ENCODE peak calls at places on chromosome 18, in seven cellular contexts. H is spleen, D is left ventricle myocardium inferior, L is OCI-LY7, G is cardiac muscle cell, U is heart right ventricle, R is transverse colon. S is an unnamed sample. For H3K4me1, the result is how much of the 10 kb centered on the place peaks cover.

GRCh38 chr18:79556829-79557585 is 122.6 kb upstream of the CTDP1 start:
- DNase-seq in H (no peak), D (no peak), L (no peak), G (no peak), U (no peak), R (no peak), S (no peak)

GRCh38 chr18:57585421-57585820 is 1.1 kb downstream of the FECH start:
- DNase-seq in H (no peak), D (no peak), L (no peak), G (no peak), U (no peak), R (no peak), S (no peak)

GRCh38 chr18:6207941-6208340 is 206.8 kb downstream of the L3MBTL4 start:
- DNase-seq in H (no peak), D (no peak), L (no peak), G (no peak), U (no peak), R (no peak), S (no peak)

GRCh38 chr18:59056706-59057492 is 82.8 kb upstream of the SEC11C start:
- DNase-seq in H (peak), D (peak), L (peak), G (peak), U (peak), R (peak), S (no peak)

GRCh38 chr18:50096766-50097435 is 98.0 kb downstream of the MYO5B start:
- DNase-seq in H (no peak), D (no peak), L (no peak), G (no peak), U (no peak), R (peak), S (no peak)

GRCh38 chr18:42635378-42636048 is 480.0 kb downstream of the RIT2 start:
- DNase-seq in H (no peak), D (no peak), L (no peak), G (no peak), U (no peak), R (no peak), S (no peak)

GRCh38 chr18:76709659-76710645 is 112.4 kb upstream of the ZNF236 start:
- DNase-seq in H (peak), D (peak), L (peak), G (peak), U (peak), R (peak), S (peak)

GRCh38 chr18:31792580-31792911 is 31.9 kb upstream of the SLC25A52 start:
- DNase-seq in H (no peak), D (no peak), L (no peak), G (no peak), U (no peak), R (no peak), S (no peak)

GRCh38 chr18:21682276-21683051 is 22.1 kb downstream of the ABHD3 start:
- DNase-seq in H (no peak), D (no peak), L (peak), G (no peak), U (peak), R (no peak), S (peak)

GRCh38 chr18:79439201-79440023 is 43.7 kb downstream of the NFATC1 start:
- DNase-seq in H (no peak), D (no peak), L (no peak), G (no peak), U (no peak), R (no peak), S (no peak)

GRCh38 chr18:44041553-44042418 is 638.9 kb upstream of the SETBP1 start:
- DNase-seq in H (no peak), D (no peak), L (no peak), G (no peak), U (no peak), R (no peak), S (no peak)

GRCh38 chr18:44839239-44839666 is 158.6 kb downstream of the SETBP1 start:
- DNase-seq in H (peak), D (peak), L (no peak), G (peak), U (peak), R (peak), S (peak)

GRCh38 chr18:30527226-30527625 is 515.3 kb downstream of the DSC3 start:
- DNase-seq in H (no peak), D (no peak), L (no peak), G (peak), U (no peak), R (no peak), S (no peak)

GRCh38 chr18:79983793-79984192 is 4.6 kb downstream of the TXNL4A start:
- DNase-seq in H (no peak), D (no peak), L (no peak), G (no peak), U (no peak), R (no peak), S (no peak)

GRCh38 chr18:79384151-79384807 is 11.5 kb upstream of the NFATC1 start:
- DNase-seq in H (peak), D (no peak), L (no peak), G (no peak), U (no peak), R (no peak), S (no peak)

GRCh38 chr18:58143391-58143790 is 99.4 kb downstream of the NEDD4L start:
- DNase-seq in H (no peak), D (no peak), L (no peak), G (no peak), U (no peak), R (no peak), S (no peak)

GRCh38 chr18:6729247-6730091 is at the start of gene ARHGAP28:
- DNase-seq in H (peak), D (peak), L (no peak), G (peak), U (peak), R (peak), S (peak)

GRCh38 chr18:48806551-48807261 is 144.1 kb downstream of the SMAD7 start:
- DNase-seq in H (peak), D (peak), L (no peak), G (no peak), U (no peak), R (peak), S (no peak)

GRCh38 chr18:77115461-77115907 is 17.1 kb downstream of the MBP start:
- DNase-seq in H (no peak), D (no peak), L (no peak), G (no peak), U (no peak), R (no peak), S (no peak)

GRCh38 chr18:7577706-7578105 is 10.6 kb downstream of the PTPRM start:
- DNase-seq in H (no peak), D (no peak), L (no peak), G (peak), U (no peak), R (no peak), S (no peak)

GRCh38 chr18:42583197-42583776 is 532.2 kb downstream of the RIT2 start:
- DNase-seq in H (no peak), D (no peak), L (no peak), G (no peak), U (no peak), R (no peak), S (no peak)

GRCh38 chr18:57294547-57294946 is 57.8 kb upstream of the ST8SIA3 start:
- DNase-seq in H (no peak), D (no peak), L (no peak), G (no peak), U (no peak), R (no peak), S (no peak)

GRCh38 chr18:48992791-48993555 is 42.2 kb upstream of the SMAD7 start:
- DNase-seq in H (peak), D (no peak), L (peak), G (no peak), U (no peak), R (no peak), S (no peak)

GRCh38 chr18:50056185-50056584 is 138.8 kb downstream of the MYO5B start:
- DNase-seq in H (no peak), D (no peak), L (no peak), G (no peak), U (no peak), R (no peak), S (no peak)

GRCh38 chr18:78934551-78935225 is 44.9 kb upstream of the SALL3 start:
- DNase-seq in H (no peak), D (no peak), L (no peak), G (no peak), U (no peak), R (no peak), S (no peak)

GRCh38 chr18:48954837-48955527 is 4.2 kb upstream of the SMAD7 start:
- DNase-seq in H (peak), D (no peak), L (no peak), G (no peak), U (no peak), R (no peak), S (peak)

GRCh38 chr18:7871560-7872456 is 304.7 kb downstream of the PTPRM start:
- DNase-seq in H (no peak), D (no peak), L (no peak), G (no peak), U (no peak), R (no peak), S (peak)

GRCh38 chr18:76823574-76823973 is 1.2 kb downstream of the ZNF236 start:
- DNase-seq in H (peak), D (peak), L (peak), G (peak), U (no peak), R (peak), S (no peak)

GRCh38 chr18:3604626-3605408 is 154.8 kb downstream of the TGIF1 start:
- DNase-seq in H (peak), D (no peak), L (peak), G (no peak), U (no peak), R (no peak), S (peak)

GRCh38 chr18:63137999-63138448 is 181.5 kb downstream of the BCL2 start:
- DNase-seq in H (peak), D (no peak), L (peak), G (no peak), U (peak), R (no peak), S (no peak)
- H3K27ac ChIP-seq in H (peak), D (peak), L (peak), G (no peak), U (peak), R (peak), S (no peak)

GRCh38 chr18:63949068-63949737 is at the start of gene HMSD:
- DNase-seq in H (peak), D (peak), L (no peak), G (peak), U (no peak), R (peak), S (peak)
- TF ChIP-seq CTCF in H (no peak), D (peak), L (no peak), G (peak), U (peak), R (peak), S (peak)

DNA sequence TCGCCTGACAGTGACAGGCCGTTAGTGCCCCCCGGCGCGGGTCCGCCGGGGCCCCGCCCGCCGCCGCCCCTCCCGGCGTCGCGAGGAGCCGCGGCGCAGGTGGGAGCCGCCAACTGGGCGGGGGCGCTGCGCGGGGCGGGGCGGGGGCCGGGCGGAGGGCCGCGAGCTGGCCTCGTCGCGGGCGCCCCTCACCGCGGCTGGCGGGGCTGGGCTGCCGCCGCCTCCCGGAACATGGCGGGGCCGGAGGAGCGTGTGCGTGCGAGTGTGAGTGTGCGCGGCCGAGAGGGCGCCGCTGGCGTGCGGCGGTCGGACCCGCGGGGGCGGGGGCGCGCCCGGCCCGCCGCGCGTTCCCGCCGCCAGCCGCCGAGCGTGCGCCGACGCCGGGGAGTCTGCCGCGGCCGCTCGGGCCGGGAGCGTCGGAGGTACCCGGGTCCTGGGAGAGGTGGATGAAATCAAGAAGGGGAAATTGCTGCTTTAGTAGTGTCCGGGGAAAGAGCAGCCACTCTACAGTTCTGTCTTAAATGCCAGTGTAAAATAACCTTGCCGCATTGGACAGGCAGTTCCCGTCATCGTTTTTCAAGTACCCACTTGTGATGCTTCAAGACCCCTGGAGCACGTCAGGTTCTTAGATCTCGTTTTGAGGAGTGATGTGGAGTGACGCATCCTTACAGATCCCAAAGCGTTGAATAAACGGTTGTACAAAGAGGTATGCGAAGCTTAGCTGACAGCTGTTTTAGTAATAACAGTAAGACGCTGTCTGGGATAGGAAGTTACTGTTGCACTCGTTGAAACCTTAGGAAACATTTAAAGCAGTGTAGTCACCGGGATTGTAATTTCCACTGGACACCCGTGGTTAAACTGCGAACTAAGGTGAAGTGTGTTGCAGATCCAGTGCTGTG is 836 bp downstream of the ANKRD12 start:
- DNase-seq in H (peak), D (peak), L (peak), G (peak), U (peak), R (peak), S (peak)
- H3K4me1 ChIP-seq in H (under half), D (half or more), L (half or more), G (under half), U (under half), R (half or more), S (under half)

DNA sequence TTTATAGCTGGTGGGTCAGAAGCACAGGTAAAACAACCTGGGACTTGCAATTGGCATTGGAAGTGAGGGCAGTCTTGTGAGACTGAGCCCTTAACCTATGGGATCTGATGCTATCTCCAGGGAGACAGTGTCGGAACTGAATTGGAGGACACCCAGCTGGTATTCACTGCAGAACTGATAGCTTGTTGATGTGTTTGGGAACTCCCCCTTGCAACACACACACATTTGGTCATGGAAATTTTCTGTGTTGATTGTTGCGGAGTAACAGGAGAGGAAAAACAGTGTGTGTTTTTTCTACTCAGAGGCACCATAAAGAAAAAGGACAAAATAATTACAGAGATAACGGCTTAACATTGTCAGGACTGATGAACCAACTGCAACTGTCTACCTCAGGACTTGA is 16.1 kb downstream of the TPGS2 start:
- DNase-seq in H (no peak), D (no peak), L (no peak), G (no peak), U (no peak), R (no peak), S (no peak)
- H3K27ac ChIP-seq in H (peak), D (no peak), L (no peak), G (no peak), U (no peak), R (no peak), S (no peak)

DNA sequence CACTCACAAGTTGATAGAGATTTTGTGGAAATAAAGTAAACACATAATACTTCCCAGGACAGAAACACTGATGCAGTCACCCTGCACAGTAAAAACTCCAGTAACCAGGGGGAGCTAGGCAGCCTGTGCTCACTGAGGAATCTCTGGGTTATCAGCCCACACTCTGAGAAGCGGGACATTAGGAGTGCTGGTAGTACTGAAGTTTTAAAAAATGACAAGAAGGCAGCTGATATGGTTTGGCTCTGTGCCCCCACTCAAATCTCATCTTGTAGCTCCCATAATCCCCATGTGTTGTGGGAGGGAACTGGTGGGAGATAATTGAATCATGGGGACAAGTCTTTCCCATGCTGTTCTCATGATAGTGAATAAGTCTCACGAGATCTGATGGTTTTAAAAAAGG is 31.4 kb downstream of the KCTD1 start:
- DNase-seq in H (no peak), D (no peak), L (no peak), G (peak), U (no peak), R (no peak), S (no peak)
- TF ChIP-seq CTCF in H (no peak), D (no peak), L (no peak), G (peak), U (no peak), R (no peak), S (no peak)

GRCh38 chr18:41558744-41559143 is 396.3 kb upstream of the PIK3C3 start:
- DNase-seq in H (no peak), D (no peak), L (no peak), G (no peak), U (no peak), R (no peak), S (no peak)

DNA sequence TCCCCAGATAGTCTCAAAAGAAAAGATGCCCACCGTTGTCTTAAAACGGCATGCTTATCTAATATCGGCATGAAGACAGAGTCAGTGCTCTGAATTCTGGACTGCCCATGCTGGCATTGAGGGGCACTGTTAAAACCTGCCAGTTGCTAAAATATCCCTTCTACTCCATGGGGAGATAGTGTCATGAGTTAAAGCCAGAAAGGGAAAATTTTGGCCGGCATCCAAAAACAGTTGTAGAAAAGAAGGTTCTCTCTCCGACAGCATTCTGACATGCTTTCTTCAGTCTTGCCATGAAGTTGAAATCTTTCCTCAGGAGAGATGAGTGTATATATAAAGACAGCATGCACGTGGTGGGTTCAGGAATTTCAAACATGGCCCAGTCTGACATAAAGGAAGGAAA is 401.3 kb upstream of the PIK3C3 start:
- DNase-seq in H (no peak), D (no peak), L (no peak), G (peak), U (peak), R (no peak), S (no peak)
- H3K4me1 ChIP-seq in H (under half), D (under half), L (under half), G (under half), U (under half), R (under half), S (under half)